ENCODE peak calls at places on chromosomes 1 and 21, in four cellular contexts. J is stomach, D is HCT116, C is suprapubic skin. N is an unnamed sample.

GRCh38 chr1:213136190-213136917 is 85.3 kb downstream of the RPS6KC1 start:
- DNase-seq in C (no peak), D (no peak), J (no peak), N (no peak)

GRCh38 chr1:7380712-7381111 is 390.4 kb upstream of the VAMP3 start:
- DNase-seq in C (peak; percentile 28), J (peak; percentile 16), D (no peak), N (no peak)

GRCh38 chr1:22780696-22781095 is 70.1 kb downstream of the EPHB2 start:
- DNase-seq in J (no peak), C (no peak), D (peak; percentile 64), N (peak; percentile 13)

GRCh38 chr1:27602510-27603319 is 1.2 kb downstream of the AHDC1 start:
- DNase-seq in C (peak; percentile 88), J (peak; percentile 72), D (no peak), N (no peak)

GRCh38 chr1:151352001-151352718 is 5.1 kb upstream of the RFX5 start:
- DNase-seq in C (no peak), J (peak; percentile 53), D (no peak), N (no peak)

GRCh38 chr1:226677121-226678020 is 61.7 kb downstream of the ITPKB start:
- DNase-seq in J (peak; percentile 57), C (peak; percentile 94), D (no peak), N (peak; percentile 27)

GRCh38 chr21:29307718-29308455 is 9.2 kb downstream of the BACH1 start:
- DNase-seq in J (no peak), C (no peak), D (no peak), N (no peak)

GRCh38 chr1:24045766-24046165 is 65.6 kb upstream of the SRSF10 start:
- DNase-seq in J (no peak), D (no peak), C (no peak), N (no peak)

GRCh38 chr1:47725732-47726495 is 271.3 kb downstream of the TRABD2B start:
- DNase-seq in C (no peak), D (peak; percentile 49), J (peak; percentile 80), N (peak; percentile 63)

GRCh38 chr1:172948457-172948856 is 102.3 kb downstream of the TNFSF18 start:
- DNase-seq in D (no peak), J (no peak), C (no peak), N (no peak)

GRCh38 chr1:3247521-3248031 is 178.6 kb downstream of the PRDM16 start:
- DNase-seq in D (no peak), C (no peak), J (no peak), N (no peak)

GRCh38 chr1:181104042-181104789 is 15.7 kb downstream of the IER5 start:
- DNase-seq in D (no peak), J (no peak), C (no peak), N (no peak)

GRCh38 chr1:89870998-89871397 is 50.2 kb downstream of the LRRC8D start:
- DNase-seq in D (no peak), C (no peak), J (no peak), N (no peak)

GRCh38 chr1:180117764-180118116 is 36.9 kb upstream of the QSOX1 start:
- DNase-seq in C (no peak), J (no peak), D (peak; percentile 12), N (no peak)

GRCh38 chr1:22711071-22711470 is 432 bp downstream of the EPHB2 start:
- DNase-seq in J (no peak), D (no peak), C (no peak), N (no peak)

GRCh38 chr1:161258439-161259386 is at the start of gene PCP4L1:
- DNase-seq in C (no peak), D (no peak), J (peak; percentile 65), N (no peak)

GRCh38 chr1:225813250-225813964 is 3.5 kb downstream of the EPHX1 start:
- DNase-seq in D (no peak), J (peak; percentile 42), C (no peak), N (no peak)

GRCh38 chr1:192735298-192735697 is 73.5 kb upstream of the RGS2 start:
- DNase-seq in J (no peak), C (no peak), D (no peak), N (no peak)

GRCh38 chr21:46151261-46151988 is 4.0 kb downstream of the FTCD start:
- DNase-seq in C (peak; percentile 78), D (no peak), J (peak; percentile 20), N (no peak)

GRCh38 chr21:46084041-46084561 is 13.8 kb upstream of the COL6A2 start:
- DNase-seq in J (no peak), D (no peak), C (no peak), N (no peak)

GRCh38 chr1:91889717-91890459 is 3.9 kb upstream of the TGFBR3 start:
- DNase-seq in J (no peak), C (no peak), D (no peak), N (no peak)

GRCh38 chr1:17012775-17013501 is 1.2 kb upstream of the ATP13A2 start:
- DNase-seq in C (no peak), J (no peak), D (no peak), N (no peak)

GRCh38 chr1:43958351-43959255 is 11.2 kb upstream of the DPH2 start:
- DNase-seq in D (no peak), C (no peak), J (no peak), N (no peak)

GRCh38 chr1:52546852-52547251 is 6.0 kb downstream of the TUT4 start:
- DNase-seq in J (no peak), D (no peak), C (no peak), N (no peak)

GRCh38 chr1:101496109-101496508 is 259.3 kb downstream of the S1PR1 start:
- DNase-seq in C (no peak), J (no peak), D (no peak), N (no peak)

GRCh38 chr1:110726755-110727154 is 52.0 kb upstream of the KCNA3 start:
- DNase-seq in D (no peak), C (no peak), J (no peak), N (no peak)

GRCh38 chr1:156571261-156571958 is 955 bp downstream of the IQGAP3 start:
- DNase-seq in D (no peak), J (no peak), C (no peak), N (no peak)

GRCh38 chr1:246592695-246593094 is 26.4 kb downstream of the CNST start:
- DNase-seq in J (no peak), C (no peak), D (no peak), N (no peak)

GRCh38 chr1:8027748-8028631 is 1.9 kb upstream of the ERRFI1 start:
- DNase-seq in C (no peak), J (no peak), D (no peak), N (no peak)

GRCh38 chr1:20262810-20263534 is 27.7 kb upstream of the VWA5B1 start:
- DNase-seq in C (no peak), J (no peak), D (no peak), N (no peak)

GRCh38 chr1:94803517-94804441 is 16.4 kb upstream of the SLC44A3 start:
- DNase-seq in C (no peak), J (no peak), D (no peak), N (no peak)

GRCh38 chr1:152756872-152757271 is 953 bp upstream of the KPRP start:
- DNase-seq in J (no peak), C (no peak), D (no peak), N (no peak)

GRCh38 chr21:20739421-20739820 is 258.8 kb upstream of the NCAM2 start:
- DNase-seq in C (no peak), D (no peak), J (no peak), N (no peak)

GRCh38 chr1:3924871-3925655 is 25.0 kb upstream of the C1orf174 start:
- DNase-seq in C (no peak), D (no peak), J (no peak), N (no peak)

DNA sequence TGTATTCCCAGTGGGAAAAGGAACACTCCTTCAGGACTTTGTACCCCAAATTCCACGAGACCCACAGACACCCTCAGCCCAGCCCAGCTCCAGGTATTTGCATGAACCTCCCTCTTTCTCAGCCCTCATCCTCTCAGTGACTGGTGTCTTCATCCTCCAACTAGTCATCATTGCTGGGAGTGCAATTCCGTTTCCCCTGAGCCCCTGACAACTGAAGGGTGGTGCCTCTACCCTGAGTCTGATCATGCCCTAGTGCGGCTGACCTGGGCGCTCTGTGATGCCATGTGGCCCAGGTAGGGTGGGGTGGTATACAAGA is 3.8 kb upstream of the ZNF692 start:
- DNase-seq in C (no peak), D (no peak), J (no peak), N (no peak)
- TF ChIP-seq POLR2AphosphoS5 in C (no peak), D (no peak), J (no peak), N (no peak)

GRCh38 chr1:29963946-29964345 is 727.6 kb downstream of the PTPRU start:
- DNase-seq in C (peak; percentile 41), J (peak; percentile 16), D (no peak), N (no peak)
- TF ChIP-seq CTCF in C (no peak), J (no peak), D (no peak), N (no peak)

GRCh38 chr21:39452207-39452964 is 616 bp downstream of the SH3BGR start:
- DNase-seq in C (no peak), D (no peak), J (no peak), N (peak; percentile 45)

GRCh38 chr21:39453571-39454179 is 1.9 kb downstream of the SH3BGR start:
- DNase-seq in J (no peak), D (no peak), C (no peak), N (no peak)

GRCh38 chr21:39454949-39455668 is 3.3 kb downstream of the SH3BGR start:
- DNase-seq in C (no peak), D (no peak), J (no peak), N (no peak)

GRCh38 chr21:39452965-39453332 is 1.2 kb downstream of the SH3BGR start:
- DNase-seq in D (no peak), J (no peak), C (no peak), N (no peak)

DNA sequence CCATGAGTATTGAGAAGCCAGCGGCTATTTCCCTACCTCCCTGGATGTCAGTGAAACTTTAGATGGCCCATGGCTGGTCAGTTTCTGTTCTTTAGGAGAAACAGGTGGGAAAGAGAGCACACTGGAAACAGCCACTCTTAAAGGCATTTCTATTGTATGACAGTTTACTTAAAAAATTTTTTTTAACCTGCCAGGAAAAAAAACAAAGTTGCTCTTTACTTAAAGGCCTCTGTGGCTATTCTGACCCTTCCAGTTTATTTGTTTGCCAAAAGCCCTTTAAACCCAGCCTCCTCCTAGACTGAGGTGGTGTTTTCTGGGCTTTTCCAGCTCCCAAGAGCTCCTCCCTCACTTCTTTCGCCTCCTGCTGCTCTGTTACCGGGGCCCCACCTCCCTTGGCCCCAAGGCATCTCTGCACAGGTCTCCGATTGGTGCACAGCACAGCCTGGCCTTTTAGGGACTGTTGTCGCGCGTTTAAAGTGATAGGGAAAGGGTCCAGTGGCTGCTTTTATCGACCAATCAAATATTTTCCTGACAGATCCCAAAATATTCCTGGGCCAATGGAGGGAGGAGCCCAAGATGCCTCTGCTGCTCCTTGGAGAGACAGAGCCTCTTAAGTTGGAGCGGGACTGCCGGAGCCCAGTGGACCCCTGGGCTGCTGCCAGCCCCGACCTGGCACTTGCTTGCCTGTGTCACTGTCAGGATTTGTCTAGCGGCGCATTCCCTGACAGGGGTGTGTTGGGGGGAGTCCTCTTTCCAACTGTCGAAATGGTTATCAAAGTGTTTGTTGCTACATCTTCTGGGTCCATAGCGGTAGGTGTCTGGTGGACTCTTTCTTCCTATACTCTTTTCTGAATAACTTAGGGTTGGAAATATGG is at the start of gene SH3BGR:
- DNase-seq in J (no peak), C (no peak), D (no peak), N (no peak)
- TF ChIP-seq POLR2AphosphoS5 in J (peak; percentile 35), C (no peak), D (no peak), N (no peak)

DNA sequence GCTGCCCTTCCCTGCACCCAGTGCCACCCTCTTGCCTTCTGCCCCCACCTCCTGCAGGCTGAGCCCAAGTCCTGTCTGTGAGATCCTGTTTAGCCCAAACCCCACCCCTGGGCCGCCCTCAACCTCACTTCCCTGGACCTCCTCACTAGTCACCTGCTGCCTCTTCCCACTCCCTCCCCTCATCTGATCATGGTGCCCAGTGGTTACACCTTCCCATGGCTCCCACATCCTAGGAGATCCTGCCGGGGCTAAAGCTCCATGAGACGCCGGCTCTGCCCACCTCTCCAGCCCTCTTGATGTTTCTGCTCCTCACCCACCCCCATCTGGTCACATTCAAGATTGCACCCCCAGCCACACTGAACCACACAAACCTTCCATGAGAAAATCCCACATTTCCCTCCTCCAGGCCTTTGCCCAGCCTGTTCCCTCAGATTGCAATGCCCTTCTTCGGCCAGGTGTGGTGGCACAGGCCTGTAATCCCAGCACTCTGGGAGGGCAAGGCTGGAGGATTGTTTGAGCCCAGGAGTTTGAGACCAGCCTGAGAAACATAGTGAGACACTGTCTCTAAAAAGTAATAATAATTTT is 17.0 kb downstream of the TTC39A start:
- DNase-seq in D (no peak), C (no peak), J (no peak), N (no peak)
- TF ChIP-seq CTCF in D (peak; percentile 10), C (no peak), J (no peak), N (no peak)